ENCODE peak calls at places on chromosomes 2 and 18, in eight cellular contexts. P is lower lobe of right lung, C is tibial artery, Q is transverse colon, G is GM23338, F is pancreas, M is PC-3, U is coronary artery. B is an unnamed sample.

GRCh38 chr18:40179647-40180175 is 1775.3 kb upstream of the PIK3C3 start:
- DNase-seq in P (no peak), C (no peak), Q (no peak), G (peak), F (no peak), M (no peak), U (no peak), B (no peak)

GRCh38 chr2:181074457-181074856 is 94.1 kb downstream of the UBE2E3 start:
- DNase-seq in P (no peak), C (no peak), Q (no peak), G (no peak), F (no peak), M (no peak), U (no peak), B (peak)

GRCh38 chr2:3669656-3670055 is 11.7 kb downstream of the ALLC start:
- DNase-seq in P (no peak), C (peak), Q (no peak), G (no peak), F (no peak), M (no peak), U (peak), B (no peak)

GRCh38 chr2:38109732-38110181 is 33.8 kb upstream of the CYP1B1 start:
- DNase-seq in P (no peak), C (no peak), Q (no peak), G (no peak), F (no peak), M (no peak), U (no peak), B (peak)

GRCh38 chr18:35106845-35107148 is 65.6 kb downstream of the MAPRE2 start:
- DNase-seq in P (no peak), C (no peak), Q (no peak), G (no peak), F (no peak), M (peak), U (no peak), B (no peak)

GRCh38 chr18:48928787-48929186 is 22.0 kb downstream of the SMAD7 start:
- DNase-seq in P (peak), C (peak), Q (peak), G (no peak), F (no peak), M (no peak), U (no peak), B (no peak)

GRCh38 chr2:206113148-206113547 is 27.2 kb upstream of the INO80D start:
- DNase-seq in P (no peak), C (no peak), Q (no peak), G (no peak), F (no peak), M (no peak), U (no peak), B (no peak)

GRCh38 chr18:75376004-75376403 is 51.5 kb downstream of the SMIM21 start:
- DNase-seq in P (no peak), C (no peak), Q (no peak), G (no peak), F (no peak), M (peak), U (no peak), B (no peak)

GRCh38 chr18:28005164-28005563 is 171.8 kb downstream of the CDH2 start:
- DNase-seq in P (no peak), C (no peak), Q (no peak), G (peak), F (no peak), M (no peak), U (no peak), B (no peak)

GRCh38 chr18:66048404-66048803 is 297.6 kb downstream of the CDH7 start:
- DNase-seq in P (no peak), C (no peak), Q (no peak), G (no peak), F (no peak), M (peak), U (no peak), B (no peak)

GRCh38 chr18:55781481-55781957 is 193.5 kb upstream of the TCF4 start:
- DNase-seq in P (no peak), C (no peak), Q (peak), G (peak), F (no peak), M (peak), U (no peak), B (peak)

GRCh38 chr18:51447351-51447896 is 249.9 kb upstream of the MEX3C start:
- DNase-seq in P (no peak), C (no peak), Q (peak), G (peak), F (peak), M (no peak), U (no peak), B (no peak)

GRCh38 chr2:120566331-120567035 is 169.2 kb upstream of the GLI2 start:
- DNase-seq in P (no peak), C (peak), Q (no peak), G (no peak), F (peak), M (no peak), U (peak), B (no peak)

GRCh38 chr2:30502310-30502709 is 55.3 kb downstream of the LCLAT1 start:
- DNase-seq in P (no peak), C (no peak), Q (no peak), G (no peak), F (no peak), M (no peak), U (no peak), B (no peak)

GRCh38 chr2:30505500-30506180 is 58.6 kb downstream of the LCLAT1 start:
- DNase-seq in P (no peak), C (no peak), Q (no peak), G (no peak), F (no peak), M (no peak), U (no peak), B (no peak)

GRCh38 chr2:30500699-30501098 is 53.7 kb downstream of the LCLAT1 start:
- DNase-seq in P (no peak), C (no peak), Q (no peak), G (no peak), F (no peak), M (no peak), U (no peak), B (no peak)

GRCh38 chr2:30503692-30504076 is 56.6 kb downstream of the LCLAT1 start:
- DNase-seq in P (no peak), C (no peak), Q (no peak), G (no peak), F (no peak), M (no peak), U (no peak), B (no peak)

GRCh38 chr2:30503007-30503691 is 56.1 kb downstream of the LCLAT1 start:
- DNase-seq in P (no peak), C (no peak), Q (no peak), G (peak), F (no peak), M (no peak), U (no peak), B (no peak)
- H3K27ac ChIP-seq in P (peak), C (peak), Q (peak), G (no peak), F (no peak), M (no peak), U (no peak), B (no peak)

GRCh38 chr2:207716061-207716460 is 4.6 kb downstream of the CCNYL1 start:
- DNase-seq in P (no peak), C (no peak), Q (no peak), G (no peak), F (no peak), M (no peak), U (no peak), B (no peak)

GRCh38 chr2:207710814-207711740 is at the start of gene CCNYL1:
- DNase-seq in P (peak), C (peak), Q (peak), G (peak), F (peak), M (peak), U (peak), B (peak)

GRCh38 chr2:207706936-207707860 is 4.2 kb upstream of the CCNYL1 start:
- DNase-seq in P (no peak), C (no peak), Q (no peak), G (peak), F (no peak), M (no peak), U (no peak), B (no peak)

GRCh38 chr2:207711750-207712487 is 479 bp downstream of the CCNYL1 start:
- DNase-seq in P (peak), C (peak), Q (peak), G (peak), F (no peak), M (peak), U (peak), B (peak)
- TF ChIP-seq CTCF in P (no peak), C (no peak), Q (no peak), G (no peak), F (no peak), M (no peak), U (no peak), B (no peak)

GRCh38 chr2:235766206-235766794 is 272.5 kb downstream of the AGAP1 start:
- DNase-seq in P (no peak), C (peak), Q (peak), G (peak), F (peak), M (peak), U (no peak), B (peak)

GRCh38 chr2:235768606-235769005 is 274.8 kb downstream of the AGAP1 start:
- DNase-seq in P (no peak), C (peak), Q (no peak), G (no peak), F (no peak), M (no peak), U (no peak), B (no peak)

GRCh38 chr2:235765181-235765820 is 271.5 kb downstream of the AGAP1 start:
- DNase-seq in P (no peak), C (peak), Q (no peak), G (no peak), F (no peak), M (peak), U (no peak), B (peak)

GRCh38 chr2:235763816-235764215 is 270.0 kb downstream of the AGAP1 start:
- DNase-seq in P (no peak), C (peak), Q (no peak), G (no peak), F (no peak), M (no peak), U (no peak), B (no peak)

DNA sequence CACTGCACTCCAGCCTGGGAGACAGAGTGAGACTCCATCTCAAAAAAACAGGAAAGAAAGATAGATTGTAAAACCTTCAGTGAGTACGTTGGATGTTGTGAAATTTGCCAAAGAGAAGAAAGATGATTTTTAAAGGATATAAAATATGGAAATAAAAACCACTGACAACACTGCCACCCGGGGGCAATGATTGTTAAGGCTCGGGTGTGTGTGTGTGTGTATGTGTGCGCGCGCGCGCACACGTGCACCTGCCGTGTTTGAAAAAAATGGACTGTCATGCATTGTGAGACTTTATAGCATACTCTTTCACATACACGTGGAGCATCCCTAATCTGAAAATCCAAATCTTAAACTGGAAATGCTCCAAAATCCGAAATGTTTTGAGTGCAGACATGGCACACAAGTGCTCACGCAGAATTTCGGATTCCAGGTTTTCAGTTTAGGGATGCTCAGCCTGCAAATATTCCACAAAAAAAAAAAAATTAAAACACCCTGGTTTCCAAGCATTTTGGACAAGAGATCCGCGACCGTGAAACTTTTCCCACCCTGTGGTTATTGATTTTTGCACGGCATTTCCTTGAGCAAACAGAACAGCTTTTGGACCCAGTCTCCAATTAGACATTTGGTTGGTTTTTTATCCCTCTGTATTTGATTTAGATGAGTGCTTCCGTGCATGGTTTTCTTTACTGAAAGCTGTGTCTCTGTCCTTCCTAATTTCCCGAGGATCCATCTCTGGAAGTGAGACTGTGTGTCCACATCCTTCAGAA is 269.2 kb downstream of the AGAP1 start:
- DNase-seq in P (no peak), C (no peak), Q (no peak), G (no peak), F (no peak), M (no peak), U (no peak), B (no peak)
- H3K27ac ChIP-seq in P (no peak), C (no peak), Q (no peak), G (no peak), F (no peak), M (no peak), U (no peak), B (no peak)

DNA sequence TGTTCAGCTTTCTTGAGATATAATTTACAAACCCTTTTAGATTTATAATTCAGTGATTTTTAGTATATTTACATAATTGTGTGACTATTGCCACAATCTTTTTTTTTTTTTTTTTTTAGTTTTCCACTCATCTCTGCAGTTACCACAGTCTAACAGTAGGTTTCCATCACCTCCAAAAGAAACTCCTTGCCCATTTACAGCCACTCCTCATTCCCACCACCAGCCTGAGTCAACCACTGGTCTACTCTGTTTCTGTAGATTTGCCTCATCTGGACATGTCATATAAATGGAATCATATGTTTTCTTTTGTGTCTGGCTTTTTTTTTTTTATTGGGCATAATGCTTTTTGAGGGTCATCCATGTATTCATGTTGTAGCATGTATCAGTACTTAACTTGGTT is 16.1 kb downstream of the MTX2 start:
- DNase-seq in P (no peak), C (no peak), Q (no peak), G (no peak), F (no peak), M (no peak), U (no peak), B (no peak)
- TF ChIP-seq CTCF in P (no peak), C (no peak), Q (no peak), G (no peak), F (no peak), M (no peak), U (no peak), B (no peak)

DNA sequence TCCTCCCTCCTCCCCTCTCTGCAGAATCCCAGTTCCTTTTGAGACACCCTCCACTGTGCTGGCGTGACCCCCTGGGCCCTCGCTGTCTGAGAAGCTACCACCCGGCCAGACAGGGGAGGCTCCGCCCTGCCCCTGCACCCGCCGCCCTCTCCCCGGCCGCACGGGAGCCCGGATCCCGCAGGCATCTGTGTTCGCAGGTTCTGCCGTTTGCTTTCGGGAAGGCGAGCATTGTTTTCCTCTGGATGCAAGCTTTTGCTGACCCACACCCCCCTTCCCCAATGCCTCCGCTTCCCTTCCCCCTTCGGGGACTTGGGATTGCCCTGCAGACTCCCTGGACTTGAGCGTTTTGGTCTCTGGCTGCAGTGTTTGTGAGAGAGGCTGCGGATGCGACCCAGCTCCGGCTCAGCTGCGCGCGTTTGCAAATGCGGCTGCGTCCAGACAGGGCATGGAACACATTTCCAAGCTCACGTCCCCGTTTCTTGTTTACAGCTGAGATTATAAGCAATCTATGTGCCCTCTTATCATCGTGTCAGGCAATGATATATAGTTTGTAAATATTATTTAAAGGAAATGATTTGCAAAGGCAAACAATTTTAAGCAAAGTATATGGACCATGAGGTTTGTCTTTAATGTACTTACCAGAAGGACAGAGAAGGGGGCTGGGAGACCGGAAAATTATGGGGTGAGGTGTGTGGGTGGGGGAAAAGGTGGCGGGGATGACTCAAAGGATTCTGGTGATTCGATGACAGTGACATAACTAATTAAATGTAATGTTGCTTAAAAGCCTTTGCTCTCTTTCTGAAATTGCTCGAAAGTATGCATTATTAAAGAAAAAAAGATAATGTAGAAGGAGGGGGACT is 631.8 kb downstream of the NYAP2 start:
- DNase-seq in P (peak), C (peak), Q (peak), G (peak), F (peak), M (peak), U (no peak), B (peak)
- H3K27ac ChIP-seq in P (peak), C (peak), Q (peak), G (peak), F (no peak), M (peak), U (no peak), B (peak)

GRCh38 chr2:141889788-141890187 is 241.0 kb downstream of the LRP1B start:
- DNase-seq in P (no peak), C (no peak), Q (no peak), G (no peak), F (no peak), M (no peak), U (no peak), B (no peak)
- TF ChIP-seq CTCF in P (no peak), C (no peak), Q (no peak), G (no peak), F (no peak), M (no peak), U (no peak), B (no peak)

GRCh38 chr2:192216336-192216735 is 21.6 kb upstream of the TMEFF2 start:
- DNase-seq in P (no peak), C (no peak), Q (no peak), G (no peak), F (no peak), M (no peak), U (no peak), B (no peak)

GRCh38 chr2:192218970-192219369 is 24.2 kb upstream of the TMEFF2 start:
- DNase-seq in P (no peak), C (no peak), Q (no peak), G (no peak), F (no peak), M (no peak), U (no peak), B (no peak)

GRCh38 chr2:192215096-192215877 is 20.6 kb upstream of the TMEFF2 start:
- DNase-seq in P (no peak), C (no peak), Q (no peak), G (no peak), F (no peak), M (no peak), U (no peak), B (no peak)

GRCh38 chr2:192218347-192218746 is 23.6 kb upstream of the TMEFF2 start:
- DNase-seq in P (no peak), C (no peak), Q (no peak), G (peak), F (no peak), M (no peak), U (no peak), B (no peak)
- H3K27ac ChIP-seq in P (no peak), C (no peak), Q (no peak), G (no peak), F (no peak), M (no peak), U (no peak), B (no peak)

B was measured in RWPE1.